ENCODE peak calls at places on chromosomes 2 and 18, in five cellular contexts. Q is MG63, R is upper lobe of left lung, G is heart left ventricle, X is stomach. A is an unnamed sample. For H3K9me3, the result is how much of the 10 kb centered on the place peaks cover.

GRCh38 chr2:152304845-152305244 is 30.1 kb upstream of the FMNL2 start:
- DNase-seq in G (no peak), Q (no peak), X (no peak), R (no peak), A (no peak)

GRCh38 chr2:208179028-208179609 is 10.7 kb downstream of the C2orf80 start:
- DNase-seq in Q (no peak), R (peak), G (no peak), X (no peak), A (no peak)

GRCh38 chr2:16294791-16295190 is 354.4 kb downstream of the MYCN start:
- DNase-seq in Q (no peak), R (no peak), G (no peak), X (no peak), A (no peak)

GRCh38 chr18:70705831-70706416 is 417.1 kb downstream of the SOCS6 start:
- DNase-seq in Q (no peak), G (no peak), R (no peak), X (no peak), A (no peak)

GRCh38 chr18:76260941-76261472 is 234.0 kb downstream of the ZNF516 start:
- DNase-seq in X (no peak), Q (no peak), G (no peak), R (no peak), A (no peak)

GRCh38 chr2:96535331-96535730 is 1.2 kb upstream of the ARID5A start:
- DNase-seq in R (no peak), Q (no peak), G (no peak), X (no peak), A (no peak)

GRCh38 chr2:222833410-222833809 is 27.4 kb upstream of the ACSL3 start:
- DNase-seq in R (no peak), Q (no peak), G (no peak), X (no peak), A (no peak)

GRCh38 chr2:189366349-189366748 is 74.9 kb upstream of the WDR75 start:
- DNase-seq in X (no peak), Q (no peak), G (no peak), R (no peak), A (no peak)

GRCh38 chr2:192286093-192286701 is 91.5 kb upstream of the TMEFF2 start:
- DNase-seq in X (no peak), Q (no peak), G (no peak), R (no peak), A (no peak)

GRCh38 chr2:184767059-184767458 is 168.7 kb downstream of the ZNF804A start:
- DNase-seq in X (no peak), G (no peak), Q (no peak), R (no peak), A (no peak)

GRCh38 chr2:195563857-195564512 is 93.0 kb upstream of the SLC39A10 start:
- DNase-seq in Q (no peak), R (no peak), G (no peak), X (no peak), A (no peak)

GRCh38 chr2:24049485-24050021 is at the start of gene FKBP1B:
- DNase-seq in Q (peak), X (peak), G (peak), R (peak), A (peak)

GRCh38 chr2:25073914-25074313 is 32.0 kb downstream of the EFR3B start:
- DNase-seq in R (no peak), X (no peak), G (no peak), Q (no peak), A (no peak)

GRCh38 chr2:37324786-37325624 is at the start of gene PRKD3:
- DNase-seq in G (no peak), R (peak), X (peak), Q (peak), A (peak)

GRCh38 chr2:236951830-236952475 is 133.7 kb upstream of the COPS8 start:
- DNase-seq in Q (no peak), X (peak), G (no peak), R (no peak), A (no peak)

GRCh38 chr2:112812318-112813042 is 24.1 kb downstream of the IL1B start:
- DNase-seq in R (no peak), Q (peak), G (no peak), X (no peak), A (no peak)

GRCh38 chr2:204743368-204743960 is 198.2 kb downstream of the PARD3B start:
- DNase-seq in R (no peak), Q (no peak), X (no peak), G (no peak), A (no peak)

GRCh38 chr2:105794926-105795574 is 50.3 kb downstream of the NCK2 start:
- DNase-seq in G (no peak), Q (no peak), R (no peak), X (no peak), A (no peak)

GRCh38 chr18:23250893-23251656 is 115.8 kb downstream of the CABLES1 start:
- DNase-seq in G (no peak), X (no peak), R (peak), Q (peak), A (no peak)

GRCh38 chr2:201175971-201176570 is 6.9 kb upstream of the CASP10 start:
- DNase-seq in X (peak), R (peak), G (no peak), Q (no peak), A (no peak)

GRCh38 chr2:18741888-18742287 is 152.5 kb upstream of the NT5C1B start:
- DNase-seq in G (peak), R (peak), X (no peak), Q (no peak), A (no peak)

GRCh38 chr18:11532758-11533512 is 76.5 kb upstream of the SLC35G4 start:
- DNase-seq in X (no peak), Q (no peak), G (no peak), R (no peak), A (no peak)

GRCh38 chr2:233938676-233939370 is 21.6 kb downstream of the TRPM8 start:
- DNase-seq in Q (no peak), X (no peak), R (no peak), G (no peak), A (no peak)

GRCh38 chr2:66869076-66869475 is 434.2 kb downstream of the MEIS1 start:
- DNase-seq in R (no peak), X (no peak), G (no peak), Q (peak), A (no peak)

DNA sequence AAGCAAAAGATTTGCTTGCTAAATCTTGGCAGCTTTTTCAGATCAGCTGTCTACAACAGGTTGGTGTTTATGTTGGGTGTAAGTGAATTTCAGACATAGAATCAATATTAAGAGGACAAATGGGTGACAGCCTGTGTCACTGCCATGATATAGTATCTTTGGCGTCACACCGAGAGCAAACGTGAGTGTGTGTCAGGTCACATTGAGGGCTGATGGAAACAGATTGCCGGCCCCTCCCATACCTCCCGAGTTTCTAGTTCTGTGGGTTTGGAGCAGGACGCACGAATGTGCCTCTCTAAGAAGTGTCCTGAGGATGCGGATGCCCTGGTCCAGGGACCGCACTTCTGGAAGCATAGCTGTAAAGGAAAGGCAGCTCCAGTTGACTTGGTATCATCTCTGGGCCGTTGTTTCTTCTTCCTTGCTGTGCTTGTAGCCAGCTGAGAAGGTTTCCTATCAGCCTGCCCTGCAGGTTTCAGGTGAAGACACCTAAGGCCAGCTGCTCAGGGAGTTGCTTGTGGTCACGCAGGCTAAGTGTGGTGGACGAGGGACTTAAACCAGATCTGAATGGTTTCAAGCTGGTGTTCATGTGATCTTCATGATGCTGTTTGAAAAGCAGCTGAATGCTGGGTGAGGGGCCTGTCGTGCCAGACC is 6.4 kb downstream of the AGAP1 start:
- DNase-seq in R (no peak), Q (no peak), G (no peak), X (no peak), A (no peak)
- H3K4me3 ChIP-seq in R (no peak), Q (no peak), G (no peak), X (no peak), A (no peak)

GRCh38 chr2:119385465-119385864 is 18.7 kb downstream of the DBI start:
- DNase-seq in X (no peak), R (no peak), Q (no peak), G (no peak), A (no peak)
- H3K9me3 ChIP-seq in X (under half), R (under half), Q (under half), G (under half), A (under half)

GRCh38 chr2:231604685-231605606 is 12.3 kb downstream of the TEX44 start:
- DNase-seq in G (peak), X (peak), R (peak), Q (peak), A (peak)
- H3K4me3 ChIP-seq in G (peak), X (peak), R (peak), Q (peak), A (peak)

GRCh38 chr18:39486268-39486667 is 1920.7 kb upstream of the CELF4 start:
- DNase-seq in X (no peak), G (no peak), R (no peak), Q (no peak), A (no peak)

GRCh38 chr18:39480494-39481245 is 1915.1 kb upstream of the CELF4 start:
- DNase-seq in Q (peak), X (no peak), R (no peak), G (no peak), A (no peak)

GRCh38 chr18:39485696-39486095 is 1920.1 kb upstream of the CELF4 start:
- DNase-seq in R (no peak), X (no peak), Q (no peak), G (no peak), A (no peak)

GRCh38 chr18:39481281-39481680 is 1915.7 kb upstream of the CELF4 start:
- DNase-seq in G (no peak), R (no peak), Q (no peak), X (no peak), A (no peak)
- H3K9me3 ChIP-seq in G (under half), R (under half), Q (under half), X (under half), A (under half)

GRCh38 chr2:231514951-231515297 is 15.3 kb downstream of the NMUR1 start:
- DNase-seq in G (no peak), X (no peak), R (no peak), Q (no peak), A (no peak)

GRCh38 chr2:231514225-231514950 is 15.9 kb downstream of the NMUR1 start:
- DNase-seq in Q (peak), G (peak), R (peak), X (peak), A (peak)

GRCh38 chr2:231513746-231514224 is 16.5 kb downstream of the NMUR1 start:
- DNase-seq in R (no peak), X (no peak), Q (no peak), G (no peak), A (no peak)

GRCh38 chr2:231515603-231516002 is 14.6 kb downstream of the NMUR1 start:
- DNase-seq in Q (no peak), R (no peak), X (no peak), G (no peak), A (no peak)

DNA sequence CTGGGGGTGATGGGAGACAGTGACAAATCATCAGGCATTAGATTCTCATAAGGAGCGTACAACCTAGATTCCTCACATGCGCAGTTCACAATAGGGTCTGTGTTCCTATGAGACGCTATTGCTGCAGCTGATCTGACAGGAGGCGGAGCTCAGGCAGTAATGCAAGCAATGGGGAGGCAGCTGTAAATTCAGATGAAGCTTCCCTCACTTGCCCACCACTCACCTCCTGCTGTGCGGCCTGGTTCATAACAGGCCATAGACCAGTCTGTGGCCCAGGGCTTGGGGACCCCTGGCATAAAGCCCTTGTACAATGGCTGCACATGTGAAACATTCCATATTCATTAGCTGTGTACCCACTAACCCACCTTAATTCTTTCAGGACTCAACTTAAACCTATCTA is 18.0 kb downstream of the NMUR1 start:
- DNase-seq in R (peak), X (no peak), Q (no peak), G (no peak), A (no peak)
- H3K4me3 ChIP-seq in R (no peak), X (no peak), Q (no peak), G (no peak), A (no peak)

DNA sequence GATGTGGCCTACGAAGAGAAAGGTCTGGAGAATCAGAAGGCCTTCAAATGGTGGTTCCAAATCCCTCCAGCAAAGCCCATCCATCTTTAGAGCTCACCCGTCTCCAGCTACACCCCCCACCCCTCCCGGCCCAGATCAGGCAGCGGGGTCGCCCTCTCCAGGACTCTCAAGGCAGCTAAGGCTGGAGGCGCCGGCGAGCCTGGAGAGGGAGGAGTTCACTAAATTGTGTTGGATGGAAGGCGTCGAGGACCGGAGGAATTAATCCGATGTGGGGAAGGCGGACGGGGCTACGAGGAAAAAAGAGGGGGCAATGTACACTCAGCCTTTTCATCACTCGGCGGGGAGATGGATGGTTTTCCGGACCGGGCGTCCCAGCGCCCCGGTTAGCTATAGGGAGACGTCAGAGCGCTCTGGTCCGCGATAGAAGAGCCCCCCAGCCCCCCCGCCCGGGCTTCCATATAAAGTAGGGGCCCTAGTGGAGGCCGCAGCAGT is at the start of gene GRP:
- DNase-seq in G (no peak), X (no peak), Q (no peak), R (no peak), A (no peak)
- H3K9me3 ChIP-seq in G (under half), X (under half), Q (under half), R (under half), A (under half)

GRCh38 chr2:171652411-171652775 is 34.9 kb upstream of the DYNC1I2 start:
- DNase-seq in R (no peak), X (no peak), G (no peak), Q (peak), A (no peak)

GRCh38 chr2:171651667-171652410 is 35.4 kb upstream of the DYNC1I2 start:
- DNase-seq in Q (no peak), G (no peak), R (no peak), X (no peak), A (no peak)

DNA sequence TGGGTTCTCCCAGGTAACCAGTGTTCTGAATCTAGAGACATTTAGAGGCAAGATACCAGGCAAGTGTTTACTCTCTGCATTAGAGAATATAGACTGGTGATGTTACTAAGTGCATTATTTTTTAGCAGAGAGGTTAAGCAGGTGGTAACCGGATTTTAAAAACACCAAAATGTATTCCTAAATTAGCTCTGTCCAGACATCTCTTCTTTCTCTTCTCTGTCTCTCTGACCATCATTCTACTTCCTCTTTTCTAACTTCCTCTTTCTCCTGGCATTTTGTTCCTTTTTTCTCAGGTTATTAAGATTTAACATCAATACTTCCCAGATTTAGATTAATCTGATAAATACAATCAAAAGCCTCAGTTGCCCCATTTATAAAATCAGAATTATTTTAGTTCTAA is 31.7 kb upstream of the DYNC1I2 start:
- DNase-seq in R (no peak), G (no peak), X (no peak), Q (no peak), A (no peak)
- H3K4me3 ChIP-seq in R (no peak), G (no peak), X (no peak), Q (no peak), A (no peak)